ENCODE peak calls at places on chromosomes 13 and 19, in four cellular contexts. One of them, this sample, is unnamed.

GRCh38 chr13:74092711-74093110 is 41.5 kb downstream of the KLF12 start:
- DNase-seq in AG09319: no peak
- DNase-seq in neural crest cell: no peak
- DNase-seq in iPS-NIHi11: no peak
- DNase-seq in this sample: no peak

GRCh38 chr19:2446390-2446789 is 10.4 kb downstream of the LMNB2 start:
- DNase-seq in AG09319: no peak
- DNase-seq in neural crest cell: no peak
- DNase-seq in iPS-NIHi11: no peak
- DNase-seq in this sample: no peak

GRCh38 chr13:73338389-73338788 is 279.6 kb downstream of the KLF5 start:
- DNase-seq in AG09319: no peak
- DNase-seq in neural crest cell: no peak
- DNase-seq in iPS-NIHi11: no peak
- DNase-seq in this sample: no peak

GRCh38 chr19:40610396-40611064 is 9.4 kb downstream of the LTBP4 start:
- DNase-seq in AG09319: no peak
- DNase-seq in neural crest cell: no peak
- DNase-seq in iPS-NIHi11: no peak
- DNase-seq in this sample: peak; percentile 42

GRCh38 chr19:28424041-28424440 is 788.9 kb downstream of the UQCRFS1 start:
- DNase-seq in AG09319: no peak
- DNase-seq in neural crest cell: no peak
- DNase-seq in iPS-NIHi11: no peak
- DNase-seq in this sample: peak; percentile 95

GRCh38 chr13:102136735-102137296 is 265.0 kb downstream of the FGF14 start:
- DNase-seq in AG09319: no peak
- DNase-seq in neural crest cell: no peak
- DNase-seq in iPS-NIHi11: no peak
- DNase-seq in this sample: no peak

GRCh38 chr13:36571444-36571843 is 102.4 kb upstream of the SERTM1 start:
- DNase-seq in AG09319: no peak
- DNase-seq in neural crest cell: no peak
- DNase-seq in iPS-NIHi11: no peak
- DNase-seq in this sample: no peak

GRCh38 chr19:50349277-50350057 is 16.0 kb downstream of the NAPSA start:
- DNase-seq in AG09319: no peak
- DNase-seq in neural crest cell: no peak
- DNase-seq in iPS-NIHi11: no peak
- DNase-seq in this sample: peak; percentile 35

GRCh38 chr19:5718579-5719273 is 1.2 kb downstream of the LONP1 start:
- DNase-seq in AG09319: peak; percentile 89
- DNase-seq in neural crest cell: no peak
- DNase-seq in iPS-NIHi11: no peak
- DNase-seq in this sample: no peak

GRCh38 chr13:111385182-111385857 is 64.9 kb downstream of the TEX29 start:
- DNase-seq in AG09319: no peak
- DNase-seq in neural crest cell: no peak
- DNase-seq in iPS-NIHi11: no peak
- DNase-seq in this sample: no peak

GRCh38 chr19:7263521-7263920 is 30.7 kb downstream of the INSR start:
- DNase-seq in AG09319: no peak
- DNase-seq in neural crest cell: no peak
- DNase-seq in iPS-NIHi11: no peak
- DNase-seq in this sample: no peak

GRCh38 chr19:18424890-18425514 is 5.8 kb downstream of the SSBP4 start:
- DNase-seq in AG09319: no peak
- DNase-seq in neural crest cell: no peak
- DNase-seq in iPS-NIHi11: no peak
- DNase-seq in this sample: no peak

GRCh38 chr13:81031996-81032395 is 691.1 kb upstream of the SPRY2 start:
- DNase-seq in AG09319: no peak
- DNase-seq in neural crest cell: no peak
- DNase-seq in iPS-NIHi11: no peak
- DNase-seq in this sample: no peak

GRCh38 chr19:29677001-29677781 is 11.9 kb downstream of the PLEKHF1 start:
- DNase-seq in AG09319: no peak
- DNase-seq in neural crest cell: no peak
- DNase-seq in iPS-NIHi11: no peak
- DNase-seq in this sample: peak; percentile 47

This sample was measured in GM23338.